ENCODE peak calls at places on chromosome 2, in five cellular contexts. One of them, this sample, is unnamed.

GRCh38 chr2:96114546-96114902 is 1.8 kb downstream of the ADRA2B start:
- DNase-seq in A549: no peak
- DNase-seq in GM12878: no peak
- DNase-seq in HepG2: no peak
- DNase-seq in NB4: peak
- DNase-seq in this sample: no peak

GRCh38 chr2:174442546-174443510 is 44.0 kb downstream of the GPR155 start:
- DNase-seq in A549: peak
- DNase-seq in HepG2: no peak
- DNase-seq in NB4: no peak
- DNase-seq in GM12878: no peak
- DNase-seq in this sample: no peak

GRCh38 chr2:128801581-128801980 is 482.9 kb upstream of the HS6ST1 start:
- DNase-seq in GM12878: no peak
- DNase-seq in HepG2: no peak
- DNase-seq in NB4: no peak
- DNase-seq in A549: no peak
- DNase-seq in this sample: no peak

GRCh38 chr2:238120463-238121298 is 17.8 kb upstream of the KLHL30 start:
- DNase-seq in GM12878: no peak
- DNase-seq in A549: no peak
- DNase-seq in NB4: peak
- DNase-seq in HepG2: no peak
- DNase-seq in this sample: no peak

GRCh38 chr2:159595410-159596046 is 20.8 kb downstream of the BAZ2B start:
- DNase-seq in HepG2: no peak
- DNase-seq in NB4: peak
- DNase-seq in A549: no peak
- DNase-seq in GM12878: no peak
- DNase-seq in this sample: no peak

GRCh38 chr2:31317387-31317786 is 83.4 kb downstream of the EHD3 start:
- DNase-seq in HepG2: no peak
- DNase-seq in GM12878: no peak
- DNase-seq in A549: no peak
- DNase-seq in NB4: peak
- DNase-seq in this sample: no peak

GRCh38 chr2:156322103-156322671 is 10.3 kb downstream of the NR4A2 start:
- DNase-seq in A549: no peak
- DNase-seq in NB4: no peak
- DNase-seq in GM12878: no peak
- DNase-seq in HepG2: no peak
- DNase-seq in this sample: no peak

GRCh38 chr2:109638807-109639206 is 24.6 kb downstream of the SOWAHC start:
- DNase-seq in NB4: no peak
- DNase-seq in GM12878: no peak
- DNase-seq in HepG2: no peak
- DNase-seq in A549: no peak
- DNase-seq in this sample: no peak

GRCh38 chr2:212928681-212929080 is 222.7 kb downstream of the IKZF2 start:
- DNase-seq in A549: no peak
- DNase-seq in NB4: no peak
- DNase-seq in GM12878: no peak
- DNase-seq in HepG2: no peak
- DNase-seq in this sample: no peak

GRCh38 chr2:1855150-1855549 is 110.8 kb upstream of the PXDN start:
- DNase-seq in NB4: no peak
- DNase-seq in GM12878: no peak
- DNase-seq in HepG2: no peak
- DNase-seq in A549: no peak
- DNase-seq in this sample: no peak

GRCh38 chr2:129144082-129144791 is 825.6 kb upstream of the HS6ST1 start:
- DNase-seq in NB4: no peak
- DNase-seq in HepG2: no peak
- DNase-seq in GM12878: no peak
- DNase-seq in A549: no peak
- DNase-seq in this sample: no peak

GRCh38 chr2:68441994-68442322 is 25.1 kb downstream of the FBXO48 start:
- DNase-seq in NB4: no peak
- DNase-seq in A549: no peak
- DNase-seq in HepG2: no peak
- DNase-seq in GM12878: no peak
- DNase-seq in this sample: no peak

GRCh38 chr2:241977557-241978300 is 108.2 kb downstream of the RTP5 start:
- DNase-seq in A549: no peak
- DNase-seq in NB4: no peak
- DNase-seq in GM12878: no peak
- DNase-seq in HepG2: no peak
- DNase-seq in this sample: no peak

GRCh38 chr2:214185546-214185945 is 225.3 kb upstream of the VWC2L start:
- DNase-seq in A549: no peak
- DNase-seq in GM12878: no peak
- DNase-seq in HepG2: no peak
- DNase-seq in NB4: no peak
- DNase-seq in this sample: no peak

GRCh38 chr2:88855620-88856408 is 164.3 kb downstream of the RPIA start:
- DNase-seq in NB4: no peak
- DNase-seq in GM12878: no peak
- DNase-seq in HepG2: no peak
- DNase-seq in A549: no peak
- DNase-seq in this sample: no peak

GRCh38 chr2:118169359-118170005 is 81.2 kb downstream of the INSIG2 start:
- DNase-seq in NB4: no peak
- DNase-seq in HepG2: no peak
- DNase-seq in A549: no peak
- DNase-seq in GM12878: no peak
- DNase-seq in this sample: no peak

GRCh38 chr2:239143858-239144712 is 256.7 kb downstream of the HDAC4 start:
- DNase-seq in HepG2: peak
- DNase-seq in NB4: peak
- DNase-seq in A549: peak
- DNase-seq in GM12878: no peak
- DNase-seq in this sample: peak

GRCh38 chr2:190235551-190235950 is 84.1 kb downstream of the HIBCH start:
- DNase-seq in A549: no peak
- DNase-seq in NB4: no peak
- DNase-seq in HepG2: no peak
- DNase-seq in GM12878: no peak
- DNase-seq in this sample: no peak

GRCh38 chr2:62140785-62141740 is 54.9 kb upstream of the B3GNT2 start:
- DNase-seq in NB4: peak
- DNase-seq in A549: no peak
- DNase-seq in HepG2: no peak
- DNase-seq in GM12878: peak
- DNase-seq in this sample: no peak

GRCh38 chr2:26848336-26849055 is 564 bp downstream of the DPYSL5 start:
- DNase-seq in A549: peak
- DNase-seq in GM12878: no peak
- DNase-seq in NB4: peak
- DNase-seq in HepG2: no peak
- DNase-seq in this sample: no peak

GRCh38 chr2:219758907-219759680 is 131.7 kb downstream of the SLC4A3 start:
- DNase-seq in A549: no peak
- DNase-seq in NB4: no peak
- DNase-seq in GM12878: no peak
- DNase-seq in HepG2: no peak
- DNase-seq in this sample: no peak

GRCh38 chr2:223972656-223973102 is 15.4 kb downstream of the MRPL44 start:
- DNase-seq in A549: no peak
- DNase-seq in GM12878: no peak
- DNase-seq in NB4: no peak
- DNase-seq in HepG2: peak
- DNase-seq in this sample: no peak

GRCh38 chr2:59425292-59425691 is 1128.2 kb downstream of the BCL11A start:
- DNase-seq in HepG2: no peak
- DNase-seq in GM12878: no peak
- DNase-seq in A549: peak
- DNase-seq in NB4: no peak
- DNase-seq in this sample: no peak

GRCh38 chr2:189899101-189899500 is 114.9 kb downstream of the PMS1 start:
- DNase-seq in GM12878: no peak
- DNase-seq in A549: no peak
- DNase-seq in HepG2: no peak
- DNase-seq in NB4: no peak
- DNase-seq in this sample: no peak

GRCh38 chr2:33645861-33646260 is 46.8 kb upstream of the FAM98A start:
- DNase-seq in HepG2: no peak
- DNase-seq in GM12878: no peak
- DNase-seq in A549: no peak
- DNase-seq in NB4: no peak
- DNase-seq in this sample: no peak

GRCh38 chr2:29462293-29462692 is 347.1 kb downstream of the CLIP4 start:
- DNase-seq in HepG2: no peak
- DNase-seq in GM12878: no peak
- DNase-seq in NB4: no peak
- DNase-seq in A549: no peak
- DNase-seq in this sample: no peak

GRCh38 chr2:29456429-29456828 is 341.2 kb downstream of the CLIP4 start:
- DNase-seq in GM12878: no peak
- DNase-seq in NB4: no peak
- DNase-seq in A549: no peak
- DNase-seq in HepG2: no peak
- DNase-seq in this sample: no peak

GRCh38 chr2:29463181-29463900 is 348.1 kb downstream of the CLIP4 start:
- DNase-seq in A549: no peak
- DNase-seq in GM12878: no peak
- DNase-seq in NB4: no peak
- DNase-seq in HepG2: no peak
- DNase-seq in this sample: no peak

GRCh38 chr2:29460191-29460590 is 345.0 kb downstream of the CLIP4 start:
- DNase-seq in NB4: no peak
- DNase-seq in HepG2: no peak
- DNase-seq in A549: no peak
- DNase-seq in GM12878: no peak
- DNase-seq in this sample: no peak

GRCh38 chr2:29459445-29460179 is 344.4 kb downstream of the CLIP4 start:
- DNase-seq in HepG2: no peak
- DNase-seq in NB4: no peak
- DNase-seq in GM12878: no peak
- DNase-seq in A549: no peak
- DNase-seq in this sample: no peak
- H3K4me3 ChIP-seq in HepG2: no peak
- H3K4me3 ChIP-seq in NB4: no peak
- H3K4me3 ChIP-seq in GM12878: no peak
- H3K4me3 ChIP-seq in A549: no peak
- H3K4me3 ChIP-seq in this sample: no peak

GRCh38 chr2:85413592-85414421 is 3.6 kb upstream of the CAPG start:
- DNase-seq in A549: no peak
- DNase-seq in GM12878: no peak
- DNase-seq in NB4: peak
- DNase-seq in HepG2: no peak
- DNase-seq in this sample: peak
- TF ChIP-seq MYC in A549: no peak
- TF ChIP-seq MYC in GM12878: no peak
- TF ChIP-seq MYC in NB4: no peak
- TF ChIP-seq MYC in HepG2: no peak
- TF ChIP-seq MYC in this sample: no peak

GRCh38 chr2:178863856-178864620 is 56.8 kb upstream of the TTN start:
- DNase-seq in A549: no peak
- DNase-seq in GM12878: no peak
- DNase-seq in NB4: no peak
- DNase-seq in HepG2: no peak
- DNase-seq in this sample: peak

GRCh38 chr2:178865537-178865936 is 58.3 kb upstream of the TTN start:
- DNase-seq in NB4: no peak
- DNase-seq in GM12878: no peak
- DNase-seq in A549: no peak
- DNase-seq in HepG2: no peak
- DNase-seq in this sample: no peak

GRCh38 chr2:178865999-178866398 is 58.8 kb upstream of the TTN start:
- DNase-seq in A549: no peak
- DNase-seq in NB4: no peak
- DNase-seq in GM12878: no peak
- DNase-seq in HepG2: no peak
- DNase-seq in this sample: no peak

GRCh38 chr2:178865121-178865520 is 57.9 kb upstream of the TTN start:
- DNase-seq in HepG2: no peak
- DNase-seq in A549: no peak
- DNase-seq in NB4: no peak
- DNase-seq in GM12878: no peak
- DNase-seq in this sample: peak

DNA sequence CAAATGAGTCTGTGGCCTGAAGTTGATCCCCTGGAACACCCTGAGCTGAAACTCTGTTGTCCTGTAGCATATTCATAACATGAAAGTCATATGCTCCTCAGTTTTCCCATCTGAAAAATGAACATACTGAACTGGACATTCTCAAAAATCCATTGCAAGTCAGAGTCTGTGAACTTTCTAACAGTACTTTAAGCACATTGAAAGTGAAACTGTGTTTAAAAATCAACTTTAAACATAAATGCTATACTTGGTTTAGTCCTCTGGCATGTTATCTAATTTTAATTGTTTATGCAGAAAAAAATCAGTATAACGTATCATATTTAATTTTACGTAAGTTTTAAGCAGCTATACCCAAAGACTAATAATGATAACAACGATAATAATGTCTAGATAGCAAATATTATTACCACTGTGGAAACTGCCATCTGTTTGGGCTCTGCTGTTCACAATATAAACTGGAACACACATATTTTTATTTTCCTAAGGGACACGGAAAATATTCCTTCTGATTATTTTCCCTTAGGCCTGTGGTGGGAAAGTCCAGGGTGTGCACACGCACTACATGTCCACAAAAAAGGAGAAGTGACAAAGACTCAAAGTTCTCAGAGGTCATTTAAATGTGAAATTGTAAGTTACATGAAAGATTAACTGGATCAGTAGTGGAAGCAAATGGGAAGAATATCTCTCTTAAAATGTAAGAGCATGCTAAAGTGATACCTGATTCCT is 56.1 kb upstream of the TTN start:
- DNase-seq in GM12878: no peak
- DNase-seq in A549: no peak
- DNase-seq in NB4: no peak
- DNase-seq in HepG2: no peak
- DNase-seq in this sample: no peak
- H3K4me3 ChIP-seq in GM12878: no peak
- H3K4me3 ChIP-seq in A549: no peak
- H3K4me3 ChIP-seq in NB4: no peak
- H3K4me3 ChIP-seq in HepG2: no peak
- H3K4me3 ChIP-seq in this sample: no peak

DNA sequence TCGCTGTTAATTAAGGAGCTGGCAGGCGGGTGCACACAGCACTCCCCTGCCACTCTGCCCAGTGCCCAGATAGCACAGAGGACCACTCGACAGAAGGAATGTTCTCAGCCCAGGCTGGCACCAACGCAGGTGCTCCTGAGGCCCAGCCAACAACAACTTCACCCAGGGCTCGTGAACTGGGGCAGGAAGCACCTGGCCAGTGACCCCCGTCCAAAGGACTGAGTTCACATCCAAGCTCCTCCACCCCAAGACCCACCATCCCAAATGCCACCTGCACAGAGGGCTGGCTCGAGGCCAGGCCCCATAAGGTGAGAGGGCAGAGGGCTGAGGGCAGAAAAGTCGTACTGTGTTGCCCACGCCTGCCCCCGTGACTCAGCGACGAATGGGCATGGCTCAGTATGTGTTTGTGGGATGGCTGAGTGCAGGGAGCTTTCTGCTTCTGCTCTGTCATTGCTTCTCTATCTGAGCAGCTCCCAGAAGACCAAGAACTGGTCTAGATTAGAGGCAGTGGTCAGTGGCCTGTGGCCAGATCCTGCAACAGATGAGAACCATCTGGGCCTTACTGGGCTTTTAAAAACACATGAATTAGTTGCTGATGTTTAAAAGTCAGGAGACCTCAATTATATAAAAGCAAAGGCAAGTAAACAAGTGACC is 68.4 kb downstream of the POLR1A start:
- DNase-seq in NB4: peak
- DNase-seq in HepG2: no peak
- DNase-seq in A549: no peak
- DNase-seq in GM12878: no peak
- DNase-seq in this sample: peak
- TF ChIP-seq MYC in NB4: no peak
- TF ChIP-seq MYC in HepG2: no peak
- TF ChIP-seq MYC in A549: no peak
- TF ChIP-seq MYC in GM12878: no peak
- TF ChIP-seq MYC in this sample: no peak

This sample was measured in endothelial cell of umbilical vein.